ENCODE peak calls at places on chromosome 5, in five cellular contexts. One of them, this sample, is unnamed.

GRCh38 chr5:35651002-35651756 is 33.5 kb downstream of the SPEF2 start:
- DNase-seq in CD8-positive, alpha-beta T cell: peak; percentile 72
- DNase-seq in foreskin fibroblast: peak; percentile 71
- DNase-seq in heart left ventricle: peak; percentile 8
- DNase-seq in dorsolateral prefrontal cortex: no peak
- DNase-seq in this sample: peak; percentile 54

GRCh38 chr5:125552486-125552885 is 806.0 kb upstream of the ZNF608 start:
- DNase-seq in CD8-positive, alpha-beta T cell: no peak
- DNase-seq in foreskin fibroblast: peak; percentile 48
- DNase-seq in heart left ventricle: no peak
- DNase-seq in dorsolateral prefrontal cortex: no peak
- DNase-seq in this sample: no peak

GRCh38 chr5:2899311-2899710 is 147.8 kb upstream of the IRX2 start:
- DNase-seq in CD8-positive, alpha-beta T cell: peak; percentile 29
- DNase-seq in foreskin fibroblast: no peak
- DNase-seq in heart left ventricle: no peak
- DNase-seq in dorsolateral prefrontal cortex: no peak
- DNase-seq in this sample: no peak

GRCh38 chr5:44536650-44537260 is 147.5 kb upstream of the FGF10 start:
- DNase-seq in CD8-positive, alpha-beta T cell: no peak
- DNase-seq in foreskin fibroblast: peak; percentile 50
- DNase-seq in heart left ventricle: no peak
- DNase-seq in dorsolateral prefrontal cortex: peak; percentile 3
- DNase-seq in this sample: peak; percentile 9

GRCh38 chr5:154811653-154812465 is 38.5 kb downstream of the FAXDC2 start:
- DNase-seq in CD8-positive, alpha-beta T cell: peak; percentile 71
- DNase-seq in foreskin fibroblast: peak; percentile 85
- DNase-seq in heart left ventricle: peak; percentile 47
- DNase-seq in dorsolateral prefrontal cortex: peak; percentile 22
- DNase-seq in this sample: peak; percentile 46

GRCh38 chr5:124596595-124597388 is 149.6 kb downstream of the ZNF608 start:
- DNase-seq in CD8-positive, alpha-beta T cell: no peak
- DNase-seq in foreskin fibroblast: peak; percentile 83
- DNase-seq in heart left ventricle: no peak
- DNase-seq in dorsolateral prefrontal cortex: no peak
- DNase-seq in this sample: no peak

GRCh38 chr5:53817183-53817582 is 256.7 kb downstream of the NDUFS4 start:
- DNase-seq in CD8-positive, alpha-beta T cell: no peak
- DNase-seq in foreskin fibroblast: peak; percentile 54
- DNase-seq in heart left ventricle: no peak
- DNase-seq in dorsolateral prefrontal cortex: no peak
- DNase-seq in this sample: no peak

GRCh38 chr5:124810420-124810819 is 64.0 kb upstream of the ZNF608 start:
- DNase-seq in CD8-positive, alpha-beta T cell: no peak
- DNase-seq in foreskin fibroblast: no peak
- DNase-seq in heart left ventricle: no peak
- DNase-seq in dorsolateral prefrontal cortex: no peak
- DNase-seq in this sample: no peak

GRCh38 chr5:172283020-172283861 is at the start of gene UBTD2:
- DNase-seq in CD8-positive, alpha-beta T cell: peak; percentile 83
- DNase-seq in foreskin fibroblast: peak; percentile 92
- DNase-seq in heart left ventricle: peak; percentile 89
- DNase-seq in dorsolateral prefrontal cortex: peak; percentile 71
- DNase-seq in this sample: peak; percentile 33

GRCh38 chr5:16578474-16578883 is 38.3 kb downstream of the RETREG1 start:
- DNase-seq in CD8-positive, alpha-beta T cell: no peak
- DNase-seq in foreskin fibroblast: no peak
- DNase-seq in heart left ventricle: no peak
- DNase-seq in dorsolateral prefrontal cortex: peak; percentile 64
- DNase-seq in this sample: no peak

GRCh38 chr5:135654646-135655045 is 75.9 kb upstream of the CXCL14 start:
- DNase-seq in CD8-positive, alpha-beta T cell: no peak
- DNase-seq in foreskin fibroblast: no peak
- DNase-seq in heart left ventricle: no peak
- DNase-seq in dorsolateral prefrontal cortex: no peak
- DNase-seq in this sample: no peak

GRCh38 chr5:36854402-36855140 is 22.0 kb upstream of the NIPBL start:
- DNase-seq in CD8-positive, alpha-beta T cell: no peak
- DNase-seq in foreskin fibroblast: no peak
- DNase-seq in heart left ventricle: no peak
- DNase-seq in dorsolateral prefrontal cortex: no peak
- DNase-seq in this sample: no peak

GRCh38 chr5:58629190-58630159 is 46.6 kb downstream of the RAB3C start:
- DNase-seq in CD8-positive, alpha-beta T cell: no peak
- DNase-seq in foreskin fibroblast: no peak
- DNase-seq in heart left ventricle: no peak
- DNase-seq in dorsolateral prefrontal cortex: no peak
- DNase-seq in this sample: no peak

GRCh38 chr5:58922392-58923171 is 339.7 kb downstream of the RAB3C start:
- DNase-seq in CD8-positive, alpha-beta T cell: no peak
- DNase-seq in foreskin fibroblast: no peak
- DNase-seq in heart left ventricle: peak; percentile 54
- DNase-seq in dorsolateral prefrontal cortex: peak; percentile 43
- DNase-seq in this sample: no peak

GRCh38 chr5:95723632-95724369 is 7.3 kb upstream of the RHOBTB3 start:
- DNase-seq in CD8-positive, alpha-beta T cell: no peak
- DNase-seq in foreskin fibroblast: no peak
- DNase-seq in heart left ventricle: peak; percentile 31
- DNase-seq in dorsolateral prefrontal cortex: no peak
- DNase-seq in this sample: no peak

GRCh38 chr5:152514827-152515397 is 109.8 kb upstream of the NMUR2 start:
- DNase-seq in CD8-positive, alpha-beta T cell: no peak
- DNase-seq in foreskin fibroblast: peak; percentile 26
- DNase-seq in heart left ventricle: no peak
- DNase-seq in dorsolateral prefrontal cortex: no peak
- DNase-seq in this sample: peak; percentile 22

GRCh38 chr5:172059661-172060100 is 53.2 kb upstream of the FBXW11 start:
- DNase-seq in CD8-positive, alpha-beta T cell: no peak
- DNase-seq in foreskin fibroblast: peak; percentile 47
- DNase-seq in heart left ventricle: no peak
- DNase-seq in dorsolateral prefrontal cortex: no peak
- DNase-seq in this sample: no peak

GRCh38 chr5:763998-764781 is 20.3 kb downstream of the ZDHHC11B start:
- DNase-seq in CD8-positive, alpha-beta T cell: no peak
- DNase-seq in foreskin fibroblast: no peak
- DNase-seq in heart left ventricle: no peak
- DNase-seq in dorsolateral prefrontal cortex: no peak
- DNase-seq in this sample: no peak

GRCh38 chr5:50823568-50823967 is 157.1 kb downstream of the PARP8 start:
- DNase-seq in CD8-positive, alpha-beta T cell: no peak
- DNase-seq in foreskin fibroblast: no peak
- DNase-seq in heart left ventricle: no peak
- DNase-seq in dorsolateral prefrontal cortex: no peak
- DNase-seq in this sample: no peak

GRCh38 chr5:128665747-128666355 is 127.8 kb upstream of the FBN2 start:
- DNase-seq in CD8-positive, alpha-beta T cell: no peak
- DNase-seq in foreskin fibroblast: peak; percentile 38
- DNase-seq in heart left ventricle: no peak
- DNase-seq in dorsolateral prefrontal cortex: no peak
- DNase-seq in this sample: no peak

GRCh38 chr5:167642779-167643517 is 648.5 kb upstream of the WWC1 start:
- DNase-seq in CD8-positive, alpha-beta T cell: no peak
- DNase-seq in foreskin fibroblast: peak; percentile 90
- DNase-seq in heart left ventricle: no peak
- DNase-seq in dorsolateral prefrontal cortex: no peak
- DNase-seq in this sample: no peak

GRCh38 chr5:26761040-26761439 is 277.3 kb downstream of the CDH9 start:
- DNase-seq in CD8-positive, alpha-beta T cell: no peak
- DNase-seq in foreskin fibroblast: no peak
- DNase-seq in heart left ventricle: no peak
- DNase-seq in dorsolateral prefrontal cortex: no peak
- DNase-seq in this sample: no peak

GRCh38 chr5:35024911-35025510 is 22.7 kb downstream of the AGXT2 start:
- DNase-seq in CD8-positive, alpha-beta T cell: no peak
- DNase-seq in foreskin fibroblast: no peak
- DNase-seq in heart left ventricle: no peak
- DNase-seq in dorsolateral prefrontal cortex: no peak
- DNase-seq in this sample: no peak

GRCh38 chr5:54693936-54694510 is 176.5 kb downstream of the SNX18 start:
- DNase-seq in CD8-positive, alpha-beta T cell: no peak
- DNase-seq in foreskin fibroblast: no peak
- DNase-seq in heart left ventricle: no peak
- DNase-seq in dorsolateral prefrontal cortex: no peak
- DNase-seq in this sample: no peak

GRCh38 chr5:138870611-138871010 is 4.5 kb downstream of the LRRTM2 start:
- DNase-seq in CD8-positive, alpha-beta T cell: no peak
- DNase-seq in foreskin fibroblast: no peak
- DNase-seq in heart left ventricle: no peak
- DNase-seq in dorsolateral prefrontal cortex: peak; percentile 6
- DNase-seq in this sample: no peak

GRCh38 chr5:33588654-33589372 is 148.0 kb downstream of the TARS1 start:
- DNase-seq in CD8-positive, alpha-beta T cell: peak; percentile 50
- DNase-seq in foreskin fibroblast: no peak
- DNase-seq in heart left ventricle: no peak
- DNase-seq in dorsolateral prefrontal cortex: no peak
- DNase-seq in this sample: peak; percentile 65

GRCh38 chr5:92927291-92927778 is 653.7 kb downstream of the NR2F1-AS1 start:
- DNase-seq in CD8-positive, alpha-beta T cell: no peak
- DNase-seq in foreskin fibroblast: peak; percentile 32
- DNase-seq in heart left ventricle: no peak
- DNase-seq in dorsolateral prefrontal cortex: peak; percentile 10
- DNase-seq in this sample: no peak

GRCh38 chr5:60357302-60357701 is 342.7 kb downstream of the DEPDC1B start:
- DNase-seq in CD8-positive, alpha-beta T cell: no peak
- DNase-seq in foreskin fibroblast: no peak
- DNase-seq in heart left ventricle: no peak
- DNase-seq in dorsolateral prefrontal cortex: no peak
- DNase-seq in this sample: no peak

GRCh38 chr5:118984602-118985001 is 3.7 kb downstream of the DTWD2 start:
- DNase-seq in CD8-positive, alpha-beta T cell: no peak
- DNase-seq in foreskin fibroblast: peak; percentile 57
- DNase-seq in heart left ventricle: no peak
- DNase-seq in dorsolateral prefrontal cortex: no peak
- DNase-seq in this sample: no peak

GRCh38 chr5:57302164-57302563 is 128.3 kb downstream of the GPBP1 start:
- DNase-seq in CD8-positive, alpha-beta T cell: no peak
- DNase-seq in foreskin fibroblast: peak; percentile 46
- DNase-seq in heart left ventricle: no peak
- DNase-seq in dorsolateral prefrontal cortex: no peak
- DNase-seq in this sample: peak; percentile 80

GRCh38 chr5:112491257-112491656 is 72.2 kb upstream of the EPB41L4A start:
- DNase-seq in CD8-positive, alpha-beta T cell: no peak
- DNase-seq in foreskin fibroblast: peak; percentile 1
- DNase-seq in heart left ventricle: no peak
- DNase-seq in dorsolateral prefrontal cortex: no peak
- DNase-seq in this sample: peak; percentile 15

GRCh38 chr5:65823174-65823573 is 101.2 kb downstream of the NLN start:
- DNase-seq in CD8-positive, alpha-beta T cell: no peak
- DNase-seq in foreskin fibroblast: peak; percentile 30
- DNase-seq in heart left ventricle: no peak
- DNase-seq in dorsolateral prefrontal cortex: no peak
- DNase-seq in this sample: no peak

GRCh38 chr5:102668220-102668930 is 86.7 kb upstream of the PAM start:
- DNase-seq in CD8-positive, alpha-beta T cell: no peak
- DNase-seq in foreskin fibroblast: no peak
- DNase-seq in heart left ventricle: no peak
- DNase-seq in dorsolateral prefrontal cortex: no peak
- DNase-seq in this sample: no peak

GRCh38 chr5:154937186-154937717 is 759 bp downstream of the GEMIN5 start:
- DNase-seq in CD8-positive, alpha-beta T cell: no peak
- DNase-seq in foreskin fibroblast: peak; percentile 39
- DNase-seq in heart left ventricle: no peak
- DNase-seq in dorsolateral prefrontal cortex: no peak
- DNase-seq in this sample: no peak

GRCh38 chr5:134371834-134372340 is 518 bp downstream of the UBE2B start:
- DNase-seq in CD8-positive, alpha-beta T cell: peak; percentile 69
- DNase-seq in foreskin fibroblast: peak; percentile 65
- DNase-seq in heart left ventricle: peak; percentile 55
- DNase-seq in dorsolateral prefrontal cortex: peak; percentile 37
- DNase-seq in this sample: no peak

GRCh38 chr5:122292357-122292756 is 19.7 kb upstream of the SNCAIP start:
- DNase-seq in CD8-positive, alpha-beta T cell: no peak
- DNase-seq in foreskin fibroblast: peak; percentile 64
- DNase-seq in heart left ventricle: no peak
- DNase-seq in dorsolateral prefrontal cortex: no peak
- DNase-seq in this sample: no peak

GRCh38 chr5:118960557-118960956 is 27.8 kb downstream of the DTWD2 start:
- DNase-seq in CD8-positive, alpha-beta T cell: no peak
- DNase-seq in foreskin fibroblast: no peak
- DNase-seq in heart left ventricle: no peak
- DNase-seq in dorsolateral prefrontal cortex: no peak
- DNase-seq in this sample: no peak

GRCh38 chr5:150155258-150156032 is at the start of gene PDGFRB:
- DNase-seq in CD8-positive, alpha-beta T cell: peak; percentile 81
- DNase-seq in foreskin fibroblast: peak; percentile 98
- DNase-seq in heart left ventricle: peak; percentile 92
- DNase-seq in dorsolateral prefrontal cortex: peak; percentile 78
- DNase-seq in this sample: no peak
- H3K4me3 ChIP-seq in CD8-positive, alpha-beta T cell: peak within 1 kb of the TSS; percentile 44
- H3K4me3 ChIP-seq in foreskin fibroblast: peak within 1 kb of the TSS; percentile 99
- H3K4me3 ChIP-seq in heart left ventricle: peak within 1 kb of the TSS; percentile 58
- H3K4me3 ChIP-seq in dorsolateral prefrontal cortex: peak within 1 kb of the TSS; percentile 51
- H3K4me3 ChIP-seq in this sample: no peak within 1 kb of the TSS

DNA sequence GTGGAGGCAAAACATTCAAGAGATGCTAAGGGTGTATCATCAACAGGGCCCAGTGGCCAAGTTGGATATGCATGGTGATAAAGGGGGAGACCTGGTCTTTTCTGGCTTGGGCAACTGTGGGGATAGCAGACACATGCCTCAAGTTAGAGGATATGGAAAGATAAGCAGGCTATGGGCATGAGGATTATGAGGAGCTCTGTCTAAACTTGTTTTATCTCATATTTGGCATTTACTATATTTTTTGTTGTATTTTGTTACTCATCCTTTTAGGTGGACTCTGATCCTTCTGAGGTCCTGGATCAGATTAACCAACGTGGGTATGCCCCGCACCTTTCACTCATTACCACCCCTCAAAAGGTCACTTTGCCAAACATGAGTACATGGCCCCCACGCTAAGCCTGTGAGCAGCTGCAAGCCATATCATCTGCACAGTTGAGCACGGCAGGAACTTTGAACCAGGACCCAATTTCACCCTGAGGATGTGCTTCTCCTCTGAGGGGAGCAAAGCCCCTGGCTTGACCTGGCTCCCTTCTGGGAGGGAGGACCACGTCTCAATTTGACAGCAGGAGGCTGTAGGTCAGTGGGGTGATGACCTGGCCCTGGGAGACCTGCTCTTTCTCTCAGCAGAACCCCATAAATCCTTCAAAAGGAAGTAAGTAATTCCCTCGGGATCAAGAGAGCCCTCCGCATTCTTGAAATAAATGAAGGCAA is 71.1 kb upstream of the CD180 start:
- DNase-seq in CD8-positive, alpha-beta T cell: no peak
- DNase-seq in foreskin fibroblast: no peak
- DNase-seq in heart left ventricle: peak; percentile 36
- DNase-seq in dorsolateral prefrontal cortex: no peak
- DNase-seq in this sample: no peak
- H3K4me3 ChIP-seq in CD8-positive, alpha-beta T cell: no peak overlapping the region
- H3K4me3 ChIP-seq in foreskin fibroblast: no peak overlapping the region
- H3K4me3 ChIP-seq in heart left ventricle: no peak overlapping the region
- H3K4me3 ChIP-seq in dorsolateral prefrontal cortex: no peak overlapping the region
- H3K4me3 ChIP-seq in this sample: no peak overlapping the region

GRCh38 chr5:132181011-132181629 is 46.5 kb downstream of the P4HA2 start:
- DNase-seq in CD8-positive, alpha-beta T cell: no peak
- DNase-seq in foreskin fibroblast: no peak
- DNase-seq in heart left ventricle: no peak
- DNase-seq in dorsolateral prefrontal cortex: no peak
- DNase-seq in this sample: no peak
- H3K4me3 ChIP-seq in CD8-positive, alpha-beta T cell: no peak overlapping the region
- H3K4me3 ChIP-seq in foreskin fibroblast: no peak overlapping the region
- H3K4me3 ChIP-seq in heart left ventricle: no peak overlapping the region
- H3K4me3 ChIP-seq in dorsolateral prefrontal cortex: no peak overlapping the region
- H3K4me3 ChIP-seq in this sample: no peak overlapping the region

GRCh38 chr5:113693621-113694130 is 180.2 kb downstream of the YTHDC2 start:
- DNase-seq in CD8-positive, alpha-beta T cell: no peak
- DNase-seq in foreskin fibroblast: no peak
- DNase-seq in heart left ventricle: no peak
- DNase-seq in dorsolateral prefrontal cortex: no peak
- DNase-seq in this sample: no peak
- H3K4me3 ChIP-seq in CD8-positive, alpha-beta T cell: no peak overlapping the region
- H3K4me3 ChIP-seq in foreskin fibroblast: no peak overlapping the region
- H3K4me3 ChIP-seq in heart left ventricle: no peak overlapping the region
- H3K4me3 ChIP-seq in dorsolateral prefrontal cortex: no peak overlapping the region
- H3K4me3 ChIP-seq in this sample: no peak overlapping the region

This sample was measured in Jurkat, Clone E6-1.